ENCODE peak calls at places on chromosomes 2 and 18, in five cellular contexts. J, D, W, L and H are unnamed samples. For H3K36me3, the result is how much of the 10 kb centered on the place peaks cover.

GRCh38 chr18:11118051-11118450 is 31.3 kb downstream of the PIEZO2 start:
- DNase-seq in W (no peak), D (no peak), L (no peak), J (no peak), H (no peak)

GRCh38 chr18:41396211-41396610 is 558.8 kb upstream of the PIK3C3 start:
- DNase-seq in L (no peak), W (no peak), D (no peak), J (no peak), H (no peak)

GRCh38 chr2:133836691-133837090 is 268.4 kb upstream of the NCKAP5 start:
- DNase-seq in J (peak), L (no peak), D (no peak), W (no peak), H (no peak)

GRCh38 chr2:108417254-108417653 is 31.8 kb upstream of the GCC2 start:
- DNase-seq in J (no peak), D (no peak), L (no peak), W (no peak), H (no peak)

GRCh38 chr2:190717764-190718651 is 69.1 kb downstream of the NAB1 start:
- DNase-seq in D (no peak), J (peak), L (no peak), W (no peak), H (no peak)

GRCh38 chr18:8151176-8151575 is 458.1 kb upstream of the RAB12 start:
- DNase-seq in W (no peak), D (no peak), L (no peak), J (no peak), H (peak)

GRCh38 chr2:180647206-180647605 is 333.2 kb upstream of the UBE2E3 start:
- DNase-seq in J (no peak), D (no peak), W (no peak), L (no peak), H (no peak)

GRCh38 chr2:73594241-73594640 is 48.0 kb downstream of the NAT8 start:
- DNase-seq in J (no peak), L (no peak), D (no peak), W (no peak), H (no peak)

GRCh38 chr2:219405958-219406860 is 12.0 kb upstream of the DES start:
- DNase-seq in W (no peak), D (no peak), J (no peak), L (no peak), H (no peak)

GRCh38 chr2:41722668-41723369 is 325.0 kb upstream of the PKDCC start:
- DNase-seq in W (no peak), D (no peak), L (peak), J (peak), H (peak)

GRCh38 chr2:40367652-40368051 is 84.2 kb downstream of the SLC8A1 start:
- DNase-seq in W (no peak), L (no peak), J (no peak), D (no peak), H (peak)

GRCh38 chr2:151632993-151633592 is 101.2 kb downstream of the NEB start:
- DNase-seq in L (no peak), J (no peak), W (no peak), D (no peak), H (no peak)

GRCh38 chr2:178767099-178768060 is 39.8 kb downstream of the TTN start:
- DNase-seq in L (no peak), W (no peak), J (no peak), D (no peak), H (no peak)

GRCh38 chr18:75456277-75456676 is 28.8 kb upstream of the SMIM21 start:
- DNase-seq in W (no peak), J (no peak), D (no peak), L (no peak), H (no peak)

GRCh38 chr18:3129053-3129864 is 90.5 kb downstream of the MYOM1 start:
- DNase-seq in L (peak), W (peak), D (peak), J (no peak), H (peak)

GRCh38 chr18:8389391-8390340 is 219.6 kb upstream of the RAB12 start:
- DNase-seq in W (peak), D (peak), J (peak), L (no peak), H (peak)

GRCh38 chr2:59184281-59185020 is 943.3 kb upstream of the FANCL start:
- DNase-seq in J (no peak), L (no peak), D (no peak), W (no peak), H (peak)

GRCh38 chr2:49943944-49944803 is 789.9 kb upstream of the FSHR start:
- DNase-seq in J (no peak), L (no peak), W (no peak), D (no peak), H (no peak)

GRCh38 chr18:9838144-9838877 is 47.5 kb upstream of the TXNDC2 start:
- DNase-seq in J (no peak), D (no peak), W (peak), L (no peak), H (peak)

GRCh38 chr18:32760391-32760790 is 12.4 kb downstream of the KLHL14 start:
- DNase-seq in J (no peak), W (no peak), L (no peak), D (no peak), H (no peak)

GRCh38 chr2:234446404-234447076 is 50.3 kb downstream of the ARL4C start:
- DNase-seq in L (peak), J (no peak), D (peak), W (peak), H (no peak)

GRCh38 chr2:3254438-3254941 is 123.1 kb downstream of the EIPR1 start:
- DNase-seq in L (no peak), D (no peak), J (peak), W (no peak), H (no peak)

GRCh38 chr2:66548422-66548821 is 113.5 kb downstream of the MEIS1 start:
- DNase-seq in J (no peak), W (no peak), D (no peak), L (no peak), H (no peak)

GRCh38 chr2:7846607-7847006 is 835.2 kb upstream of the ID2 start:
- DNase-seq in L (peak), D (no peak), J (no peak), W (no peak), H (no peak)

GRCh38 chr2:168798076-168798887 is 4.2 kb upstream of the NOSTRIN start:
- DNase-seq in W (no peak), D (peak), L (no peak), J (no peak), H (peak)

GRCh38 chr2:19559596-19560240 is 201.3 kb upstream of the OSR1 start:
- DNase-seq in W (no peak), J (no peak), D (peak), L (no peak), H (no peak)

DNA sequence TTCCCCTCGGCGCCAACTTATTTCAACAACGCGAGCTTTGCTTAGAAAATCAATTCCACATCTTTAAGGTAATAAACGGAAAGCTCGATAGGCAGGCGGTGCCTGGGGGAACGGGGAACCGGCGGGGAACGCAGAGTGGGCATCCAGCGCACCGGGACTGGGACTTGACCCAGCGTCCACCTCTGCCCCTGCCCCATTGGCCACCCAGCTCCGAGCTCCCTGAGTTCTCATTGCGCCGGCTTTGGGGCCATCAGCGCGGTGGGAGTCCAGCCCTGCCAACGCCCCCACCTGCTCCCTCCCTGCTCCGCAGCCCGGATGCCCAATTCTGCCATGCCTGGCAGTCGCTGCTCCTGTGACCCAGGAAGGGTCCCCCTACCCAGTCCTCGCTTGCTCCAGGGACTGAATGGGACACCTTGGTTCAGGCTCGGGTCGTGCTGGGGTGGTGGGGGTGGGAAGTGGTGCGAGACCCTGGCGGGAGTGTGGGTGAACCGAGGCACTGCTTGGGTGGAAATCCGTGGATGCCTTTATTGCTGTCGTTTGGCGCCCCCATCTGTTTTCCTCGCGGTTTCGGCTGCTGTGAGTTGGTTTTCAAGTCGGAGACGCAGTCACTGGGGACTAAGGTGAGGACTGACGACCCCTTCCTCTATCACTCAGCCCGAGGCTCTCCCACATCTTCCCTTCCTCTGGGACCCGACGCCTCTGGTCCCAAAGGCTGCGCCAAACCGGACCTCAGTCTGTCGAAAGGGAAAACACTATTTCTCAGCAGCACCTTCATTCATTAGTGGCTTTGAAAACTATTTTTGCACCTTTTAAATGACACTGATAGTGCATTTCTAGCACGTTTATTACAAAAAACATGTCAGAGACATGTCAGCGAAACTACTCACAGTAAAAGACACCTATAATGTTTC is 2.4 kb upstream of the EVX2 start:
- DNase-seq in J (no peak), L (no peak), D (peak), W (no peak), H (no peak)
- TF ChIP-seq CTCF in J (peak), L (peak), D (no peak), W (no peak), H (peak)

GRCh38 chr2:36566887-36567286 is 31.1 kb downstream of the FEZ2 start:
- DNase-seq in J (no peak), L (no peak), W (no peak), D (no peak), H (no peak)

GRCh38 chr2:36567711-36568408 is 30.1 kb downstream of the FEZ2 start:
- DNase-seq in L (no peak), J (no peak), D (no peak), W (no peak), H (no peak)

GRCh38 chr2:36569267-36569860 is 28.6 kb downstream of the FEZ2 start:
- DNase-seq in W (no peak), D (no peak), L (no peak), J (no peak), H (no peak)

GRCh38 chr2:36570416-36570815 is 27.6 kb downstream of the FEZ2 start:
- DNase-seq in L (no peak), D (no peak), J (no peak), W (no peak), H (no peak)

DNA sequence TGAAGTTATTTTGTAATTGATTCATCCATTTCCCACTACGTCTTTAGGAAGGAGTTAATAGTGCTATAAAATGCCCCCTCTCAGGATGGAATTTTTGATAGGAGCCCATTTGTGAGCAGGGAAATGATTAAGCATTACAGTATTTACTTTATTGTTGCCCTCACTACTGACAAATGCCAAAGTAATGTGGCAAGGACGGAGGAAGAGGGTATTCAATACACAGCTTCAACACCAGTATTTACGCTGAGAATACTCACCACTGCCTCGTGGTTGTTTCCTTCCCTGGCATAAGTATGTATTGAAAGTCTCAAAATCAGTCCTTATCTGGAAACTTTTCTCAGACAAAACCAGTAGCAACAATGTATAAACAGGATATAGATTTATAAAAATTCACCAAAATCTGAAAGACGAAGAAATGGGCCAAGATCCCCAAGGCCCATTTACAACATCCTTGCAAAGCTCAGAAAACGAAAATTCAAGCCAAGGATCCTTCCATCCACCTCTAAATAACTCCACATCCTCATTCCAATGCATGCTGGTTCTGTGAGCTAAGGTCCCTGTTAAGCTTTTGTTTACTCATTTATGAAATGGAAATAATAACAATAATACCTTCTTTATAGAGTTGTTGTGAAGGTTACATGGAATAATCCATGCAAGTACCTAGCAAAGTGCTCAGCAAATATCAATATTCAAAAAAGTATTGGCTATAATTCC is 29.3 kb downstream of the FEZ2 start:
- DNase-seq in W (no peak), J (no peak), D (no peak), L (no peak), H (no peak)
- H3K4me3 ChIP-seq in W (no peak), J (no peak), D (no peak), L (no peak), H (no peak)

GRCh38 chr2:240732911-240733622 is 41.4 kb downstream of the AQP12A start:
- DNase-seq in L (no peak), D (no peak), W (no peak), J (no peak), H (no peak)
- H3K36me3 ChIP-seq in L (under half), D (under half), W (under half), J (under half), H (under half)

GRCh38 chr2:225002039-225002655 is 40.1 kb downstream of the DOCK10 start:
- DNase-seq in J (no peak), L (no peak), W (peak), D (peak), H (peak)

GRCh38 chr2:224999784-225000183 is 42.5 kb downstream of the DOCK10 start:
- DNase-seq in D (no peak), W (no peak), J (no peak), L (no peak), H (no peak)

GRCh38 chr2:225006730-225007129 is 35.5 kb downstream of the DOCK10 start:
- DNase-seq in D (no peak), J (no peak), W (no peak), L (no peak), H (no peak)

GRCh38 chr2:225004531-225004930 is 37.7 kb downstream of the DOCK10 start:
- DNase-seq in W (no peak), D (no peak), J (peak), L (no peak), H (peak)

DNA sequence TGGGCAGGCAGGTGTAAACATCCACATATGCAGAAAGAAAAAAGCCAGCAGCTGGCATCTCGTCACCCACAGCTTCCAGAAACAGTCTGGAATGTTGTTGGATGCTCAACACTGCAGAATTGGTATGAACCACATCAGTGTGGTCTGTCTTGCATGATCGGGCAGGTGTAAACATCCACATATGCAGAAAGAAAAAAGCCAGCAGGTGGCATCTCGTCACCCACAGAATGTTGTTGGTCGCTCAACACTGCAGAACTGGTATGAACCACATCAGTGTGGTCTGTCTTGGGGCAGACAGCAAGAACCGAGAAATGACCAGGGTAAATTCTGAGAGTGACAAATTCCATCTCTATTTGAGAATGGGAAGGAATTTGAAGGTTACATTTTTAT is 39.6 kb downstream of the DOCK10 start:
- DNase-seq in L (no peak), D (peak), J (peak), W (no peak), H (no peak)
- TF ChIP-seq CTCF in L (peak), D (no peak), J (peak), W (no peak), H (no peak)

DNA sequence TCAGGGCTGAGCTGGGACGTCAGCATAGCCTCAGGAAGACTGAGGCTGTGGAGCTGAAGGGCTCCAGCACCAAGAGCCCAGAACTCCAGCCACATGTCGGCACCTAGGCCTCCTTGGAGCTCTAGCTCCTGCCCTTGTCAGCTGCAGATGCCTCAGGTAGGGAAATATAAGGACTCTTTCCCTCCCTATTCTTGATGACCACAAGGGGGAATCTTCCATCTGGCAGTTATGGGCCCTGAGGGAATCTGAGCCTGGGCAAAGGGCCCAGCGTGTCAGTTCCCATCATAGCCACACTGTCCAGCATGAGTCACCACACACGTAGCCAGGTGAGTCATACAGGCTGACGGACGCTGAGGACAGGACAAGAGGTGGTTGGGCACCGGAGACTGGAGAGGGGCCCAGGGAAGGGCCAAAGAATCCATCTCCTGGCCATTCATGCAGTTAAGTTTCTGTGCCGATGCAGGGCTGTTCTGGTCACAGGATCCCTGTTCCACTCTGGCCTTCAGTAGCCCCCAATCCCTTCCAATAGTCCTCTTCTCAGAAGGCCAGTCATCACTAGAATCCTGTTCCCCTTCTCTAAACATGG is 1.8 kb downstream of the MPV17 start:
- DNase-seq in L (peak), W (peak), D (peak), J (peak), H (peak)
- H3K4me3 ChIP-seq in L (no peak), W (no peak), D (no peak), J (no peak), H (peak)

GRCh38 chr2:12824304-12824761 is 107.6 kb downstream of the TRIB2 start:
- DNase-seq in J (no peak), L (peak), W (peak), D (no peak), H (peak)
- H3K36me3 ChIP-seq in J (under half), L (under half), W (under half), D (under half), H (under half)

GRCh38 chr2:127081826-127082633 is 24.9 kb downstream of the BIN1 start:
- DNase-seq in L (no peak), D (no peak), J (no peak), W (no peak), H (no peak)

GRCh38 chr2:127082974-127083373 is 24.0 kb downstream of the BIN1 start:
- DNase-seq in D (no peak), W (no peak), L (no peak), J (no peak), H (no peak)

GRCh38 chr2:127084611-127085031 is 22.3 kb downstream of the BIN1 start:
- DNase-seq in J (no peak), L (no peak), D (no peak), W (no peak), H (no peak)

GRCh38 chr2:127085260-127085666 is 21.7 kb downstream of the BIN1 start:
- DNase-seq in D (no peak), J (no peak), W (peak), L (no peak), H (no peak)

GRCh38 chr2:127083819-127084503 is 23.0 kb downstream of the BIN1 start:
- DNase-seq in J (peak), D (peak), L (peak), W (peak), H (peak)
- TF ChIP-seq CTCF in J (no peak), D (no peak), L (no peak), W (no peak), H (peak)

GRCh38 chr2:241357531-241357930 is 1.4 kb downstream of the FARP2 start:
- DNase-seq in W (no peak), J (no peak), L (no peak), D (no peak), H (no peak)
- H3K4me3 ChIP-seq in W (no peak), J (no peak), L (peak), D (peak), H (peak)